ENCODE peak calls at places on chromosomes 5 and 9, in four cellular contexts. M is GM12878, S is K562, W is HL-60. V is an unnamed sample.

GRCh38 chr9:124267271-124267807 is 9.6 kb downstream of the NEK6 start:
- DNase-seq in M (no peak), S (no peak), W (no peak), V (no peak)

GRCh38 chr5:171427318-171428167 is 8.1 kb downstream of the FGF18 start:
- DNase-seq in W (no peak), M (no peak), S (no peak), V (no peak)

GRCh38 chr9:119963258-119963797 is 594.1 kb upstream of the BRINP1 start:
- DNase-seq in S (no peak), W (no peak), M (no peak), V (no peak)

GRCh38 chr9:130629443-130630090 is 34.8 kb upstream of the PRDM12 start:
- DNase-seq in S (no peak), M (no peak), W (no peak), V (no peak)

GRCh38 chr5:146447734-146448380 is 724 bp downstream of the TCERG1 start:
- DNase-seq in S (no peak), W (no peak), M (no peak), V (no peak)

GRCh38 chr9:76725181-76725580 is 39.1 kb upstream of the PCA3 start:
- DNase-seq in M (no peak), S (no peak), W (no peak), V (no peak)

GRCh38 chr9:99040911-99041582 is 63.9 kb upstream of the TGFBR1 start:
- DNase-seq in S (no peak), M (no peak), W (peak), V (no peak)

GRCh38 chr5:124478139-124478737 is 268.2 kb downstream of the ZNF608 start:
- DNase-seq in M (no peak), W (no peak), S (no peak), V (no peak)

GRCh38 chr9:134944916-134945315 is 27.2 kb upstream of the FCN1 start:
- DNase-seq in S (no peak), W (no peak), M (no peak), V (no peak)

GRCh38 chr9:38443181-38443580 is 18.9 kb upstream of the IGFBPL1 start:
- DNase-seq in W (no peak), M (no peak), S (no peak), V (no peak)

GRCh38 chr5:40479939-40480338 is 199.8 kb upstream of the PTGER4 start:
- DNase-seq in M (no peak), S (no peak), W (no peak), V (no peak)

GRCh38 chr9:108634669-108635462 is 220.9 kb downstream of the ACTL7B start:
- DNase-seq in S (no peak), W (no peak), M (no peak), V (no peak)

GRCh38 chr9:123723135-123723875 is 206.6 kb downstream of the DENND1A start:
- DNase-seq in S (no peak), M (no peak), W (no peak), V (no peak)

GRCh38 chr5:62115009-62115408 is 191.0 kb upstream of the KIF2A start:
- DNase-seq in M (no peak), S (no peak), W (no peak), V (no peak)

GRCh38 chr9:86369810-86370209 is 15.6 kb upstream of the TUT7 start:
- DNase-seq in S (no peak), M (no peak), W (no peak), V (no peak)

GRCh38 chr5:171495122-171495700 is 75.8 kb downstream of the FGF18 start:
- DNase-seq in S (peak), M (no peak), W (no peak), V (no peak)

GRCh38 chr5:45696206-45696836 is at the start of gene HCN1:
- DNase-seq in S (no peak), M (no peak), W (no peak), V (no peak)

GRCh38 chr9:36284226-36284625 is 26.0 kb upstream of the GNE start:
- DNase-seq in M (no peak), W (no peak), S (no peak), V (no peak)
- TF ChIP-seq SPI1 in M (no peak), W (no peak), S (no peak), V (no peak)

GRCh38 chr9:136207616-136208015 is 2.7 kb upstream of the LHX3 start:
- DNase-seq in W (no peak), M (no peak), S (no peak), V (no peak)
- TF ChIP-seq SPI1 in W (no peak), M (no peak), S (no peak), V (no peak)

DNA sequence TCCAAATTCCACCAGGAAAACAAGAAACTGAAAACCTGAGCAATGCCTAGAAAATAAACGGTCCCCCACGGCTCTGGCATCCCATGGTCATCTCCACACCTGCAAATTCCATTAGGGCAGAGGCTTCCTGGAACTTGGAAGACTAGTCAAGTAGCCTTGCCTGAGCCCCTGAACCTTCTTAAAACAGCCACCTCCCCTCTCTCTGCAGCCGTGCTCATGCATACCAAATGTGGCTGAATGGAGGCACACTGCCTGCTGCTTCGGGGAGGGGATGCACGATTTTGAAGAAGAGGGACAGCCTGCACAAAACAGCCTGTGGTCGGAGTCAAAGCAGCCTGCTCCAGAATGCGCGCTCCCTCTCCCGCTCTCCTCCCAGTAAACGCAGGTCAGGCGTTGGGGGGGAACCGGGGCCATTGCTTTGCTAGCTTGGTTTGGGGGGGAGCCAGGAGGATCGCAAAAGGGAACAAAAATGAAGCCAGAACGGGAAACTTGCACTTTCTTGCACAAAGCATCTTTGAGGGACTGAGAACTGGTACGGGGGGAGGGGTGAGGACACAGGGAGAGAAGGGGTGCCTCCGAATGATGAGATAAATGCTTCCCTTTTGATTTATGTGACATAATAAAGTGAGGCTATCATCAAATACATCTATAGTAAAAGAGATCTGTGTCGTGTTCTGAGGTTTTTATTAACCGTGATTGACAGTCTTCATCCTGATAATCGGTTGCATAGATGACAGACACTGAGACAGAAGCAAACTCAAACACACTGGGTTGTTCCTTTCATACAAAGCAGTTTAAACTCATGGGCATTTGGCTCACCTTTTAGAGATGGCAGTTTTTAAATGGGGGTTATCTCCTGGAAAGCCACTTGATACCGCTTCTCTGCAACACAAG is at the start of gene TRPM3:
- DNase-seq in S (no peak), W (no peak), M (no peak), V (no peak)
- TF ChIP-seq SPI1 in S (no peak), W (no peak), M (no peak), V (no peak)

DNA sequence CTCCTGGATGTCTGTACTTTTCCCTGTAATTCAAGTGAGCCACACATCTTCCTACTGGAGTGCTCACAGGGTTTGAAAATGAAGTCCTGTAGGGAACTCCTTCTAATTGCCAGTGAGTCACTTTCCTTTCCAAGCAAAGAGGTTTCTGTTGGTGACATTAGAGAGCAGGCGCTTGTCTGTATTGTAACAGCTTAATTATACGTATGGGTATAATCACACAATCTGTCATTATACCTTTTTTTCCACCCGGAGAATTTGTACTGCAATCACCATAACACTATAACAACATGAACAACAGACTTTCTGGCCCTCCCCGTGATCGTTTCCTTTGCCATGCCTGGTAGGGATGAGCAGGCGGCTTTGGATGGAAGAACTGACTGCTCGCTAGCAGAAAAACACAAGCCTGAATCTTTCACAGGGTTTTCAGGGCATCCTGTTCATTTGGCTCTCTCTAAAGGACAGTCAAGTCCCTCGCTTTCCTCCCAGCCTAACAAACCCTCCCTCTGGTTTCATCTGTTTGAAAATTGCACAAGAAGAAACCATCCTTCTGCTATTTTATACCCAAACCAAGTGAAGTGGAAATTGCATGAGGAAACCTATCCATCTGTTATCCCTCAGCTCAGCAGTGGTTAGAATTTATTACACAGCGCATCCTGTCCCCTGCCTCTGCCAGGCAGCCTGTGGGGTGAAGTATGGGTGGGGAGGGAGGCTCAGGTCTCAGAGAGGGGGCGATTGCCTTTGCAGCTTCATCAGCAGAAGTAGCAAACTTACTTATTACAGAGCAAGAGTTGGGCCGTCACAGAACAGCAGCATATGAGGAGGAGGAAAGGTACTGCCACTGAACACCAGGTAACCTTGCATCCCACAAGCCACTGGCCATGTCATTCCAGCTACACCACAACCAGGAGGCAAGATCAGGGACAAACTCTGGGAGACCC is 307.0 kb upstream of the TLE4 start:
- DNase-seq in W (peak), S (no peak), M (no peak), V (no peak)
- TF ChIP-seq SPI1 in W (peak), S (no peak), M (no peak), V (no peak)

V was measured in GM12891.